ENCODE peak calls at places on chromosomes 3 and 15, in nine cellular contexts. A is progenitor cell of endocrine pancreas; S is substantia nigra; X is M059J; F is Right ventricle myocardium superior; Y is kidney epithelial cell; E is stimulated activated CD4-positive, alpha-beta T cell treated with anti-CD3 and anti-CD28 coated beads, Interleukin-2, amount 100 ng/mL, for 48 hours; H is activated effector memory CD4-positive, alpha-beta T cell treated with Interleukin-2 at 50 U/mL for 16 hours; L is NCI-H1105 treated with DMSO at 0.1 percent for 48 hours. P is an unnamed sample.

GRCh38 chr3:181568248-181568647 is 143.5 kb upstream of the SOX2 start:
- DNase-seq in F (no peak), Y (no peak), E (no peak), H (no peak), X (no peak), S (no peak), L (no peak), A (no peak), P (no peak)

GRCh38 chr3:189389346-189389745 is 217.6 kb downstream of the TPRG1 start:
- DNase-seq in F (no peak), X (peak), A (no peak), Y (no peak), L (no peak), S (no peak), H (no peak), E (no peak), P (no peak)

GRCh38 chr3:66633564-66633963 is 132.7 kb upstream of the LRIG1 start:
- DNase-seq in F (no peak), A (no peak), X (no peak), L (no peak), S (no peak), E (no peak), H (no peak), Y (no peak), P (peak)

GRCh38 chr3:45665101-45665572 is 24.1 kb upstream of the SACM1L start:
- DNase-seq in S (no peak), L (peak), H (peak), E (peak), A (no peak), F (no peak), Y (no peak), X (peak), P (peak)

GRCh38 chr15:64045774-64046346 is 425 bp downstream of the DAPK2 start:
- DNase-seq in Y (no peak), S (peak), A (peak), L (no peak), E (no peak), H (peak), X (peak), F (peak), P (no peak)

GRCh38 chr3:30659270-30660127 is 53.1 kb downstream of the TGFBR2 start:
- DNase-seq in S (no peak), Y (peak), H (no peak), X (peak), E (no peak), F (no peak), A (no peak), L (no peak), P (no peak)

GRCh38 chr3:160226740-160227048 is 1.5 kb downstream of the C3orf80 start:
- DNase-seq in S (no peak), E (no peak), F (no peak), H (no peak), L (no peak), Y (no peak), A (peak), X (no peak), P (no peak)

GRCh38 chr15:38536201-38536676 is 28.4 kb downstream of the RASGRP1 start:
- DNase-seq in A (no peak), Y (peak), H (no peak), L (no peak), F (peak), X (peak), E (no peak), S (no peak), P (no peak)

GRCh38 chr3:42852443-42852842 is 23.2 kb downstream of the CYP8B1 start:
- DNase-seq in F (no peak), S (no peak), Y (no peak), A (no peak), E (no peak), H (no peak), X (no peak), L (no peak), P (peak)

GRCh38 chr15:65184305-65184943 is 718 bp downstream of the CLPX start:
- DNase-seq in L (peak), S (peak), E (peak), A (peak), F (peak), Y (no peak), H (peak), X (peak), P (peak)

GRCh38 chr3:18382760-18383369 is 42.3 kb downstream of the SATB1 start:
- DNase-seq in A (no peak), S (no peak), E (no peak), X (no peak), L (no peak), Y (no peak), H (no peak), F (no peak), P (no peak)

GRCh38 chr3:111739241-111739952 is 119.7 kb upstream of the PHLDB2 start:
- DNase-seq in Y (no peak), A (no peak), F (peak), S (no peak), H (no peak), E (no peak), L (no peak), X (peak), P (no peak)

GRCh38 chr3:23157331-23157730 is 45.8 kb upstream of the UBE2E2 start:
- DNase-seq in X (no peak), S (no peak), L (peak), F (no peak), A (no peak), Y (no peak), E (no peak), H (no peak), P (no peak)

GRCh38 chr3:52234516-52235447 is 4.2 kb downstream of the TWF2 start:
- DNase-seq in X (no peak), L (no peak), E (no peak), F (peak), A (no peak), S (no peak), H (no peak), Y (no peak), P (no peak)

GRCh38 chr15:29569533-29570092 is 252.7 kb downstream of the TJP1 start:
- DNase-seq in A (no peak), E (no peak), S (no peak), L (no peak), Y (no peak), X (no peak), F (no peak), H (no peak), P (peak)

GRCh38 chr3:94716326-94717018 is 653.6 kb downstream of the NSUN3 start:
- DNase-seq in E (no peak), L (no peak), Y (no peak), H (no peak), S (no peak), X (no peak), A (no peak), F (no peak), P (no peak)

GRCh38 chr3:9102240-9102841 is 139.1 kb upstream of the RAD18 start:
- DNase-seq in S (no peak), E (no peak), Y (no peak), A (no peak), X (no peak), F (no peak), L (no peak), H (no peak), P (no peak)

GRCh38 chr3:158200973-158201372 is 91.1 kb downstream of the RSRC1 start:
- DNase-seq in X (peak), L (no peak), F (no peak), A (no peak), S (no peak), Y (no peak), E (no peak), H (no peak), P (no peak)

GRCh38 chr15:51801391-51801835 is 28.0 kb upstream of the TMOD3 start:
- DNase-seq in S (no peak), A (no peak), Y (no peak), X (peak), H (no peak), E (no peak), L (no peak), F (peak), P (peak)